ENCODE peak calls at places on chromosomes 13 and 19, in four cellular contexts. A is uterus, X is AG10803, E is heart right ventricle. G is an unnamed sample.

GRCh38 chr13:40109324-40109958 is 454.0 kb downstream of the COG6 start:
- DNase-seq in X (peak), A (peak), E (no peak), G (peak)

GRCh38 chr13:80341771-80342271 is 895 bp upstream of the SPRY2 start:
- DNase-seq in X (no peak), E (peak), A (peak), G (peak)

GRCh38 chr13:41649659-41650058 is 192.3 kb downstream of the RGCC start:
- DNase-seq in A (no peak), X (peak), E (no peak), G (peak)

GRCh38 chr13:59441596-59442280 is 722.0 kb downstream of the DIAPH3 start:
- DNase-seq in E (no peak), X (no peak), A (no peak), G (no peak)

GRCh38 chr19:15123900-15124299 is 16.7 kb downstream of the SYDE1 start:
- DNase-seq in A (no peak), X (peak), E (peak), G (no peak)

GRCh38 chr13:92158335-92158734 is 759.9 kb downstream of the GPC5 start:
- DNase-seq in E (no peak), A (no peak), X (no peak), G (peak)

GRCh38 chr13:31008400-31009115 is 76.1 kb downstream of the TEX26 start:
- DNase-seq in E (no peak), X (no peak), A (no peak), G (peak)

GRCh38 chr19:16366433-16367268 is 42.0 kb downstream of the KLF2 start:
- DNase-seq in E (no peak), A (no peak), X (no peak), G (no peak)

GRCh38 chr19:5057860-5058259 is 88.9 kb downstream of the KDM4B start:
- DNase-seq in X (peak), A (no peak), E (no peak), G (peak)

GRCh38 chr19:12833747-12834417 is 497 bp downstream of the RTBDN start:
- DNase-seq in A (no peak), E (no peak), X (no peak), G (no peak)

GRCh38 chr19:38045554-38046253 is 138.7 kb downstream of the SIPA1L3 start:
- DNase-seq in X (no peak), A (no peak), E (no peak), G (no peak)

GRCh38 chr13:33034897-33035296 is 18.7 kb downstream of the KL start:
- DNase-seq in E (no peak), X (peak), A (no peak), G (no peak)

GRCh38 chr19:45508931-45509691 is 1.8 kb downstream of the VASP start:
- DNase-seq in A (peak), X (peak), E (peak), G (peak)

GRCh38 chr13:97397267-97397666 is 36.7 kb upstream of the RAP2A start:
- DNase-seq in E (no peak), X (no peak), A (no peak), G (no peak)

GRCh38 chr13:38879278-38879677 is 111.4 kb downstream of the STOML3 start:
- DNase-seq in A (no peak), X (no peak), E (no peak), G (peak)

GRCh38 chr13:97946951-97947588 is 6.4 kb upstream of the IPO5 start:
- DNase-seq in X (peak), A (no peak), E (no peak), G (peak)

GRCh38 chr19:3945838-3946237 is 13.0 kb downstream of the NMRK2 start:
- DNase-seq in E (no peak), A (no peak), X (peak), G (no peak)

GRCh38 chr13:31514932-31515331 is 224.4 kb upstream of the RXFP2 start:
- DNase-seq in A (no peak), X (no peak), E (no peak), G (no peak)

GRCh38 chr13:77386880-77387606 is 60.1 kb upstream of the MYCBP2 start:
- DNase-seq in E (no peak), A (no peak), X (peak), G (peak)

GRCh38 chr13:44271915-44272341 is 101.7 kb upstream of the SERP2 start:
- DNase-seq in A (peak), X (peak), E (peak), G (peak)

GRCh38 chr19:56671613-56671994 is at the start of gene ZNF835:
- DNase-seq in X (no peak), E (peak), A (peak), G (peak)

GRCh38 chr19:39817888-39818561 is 15.9 kb downstream of the DYRK1B start:
- DNase-seq in X (no peak), A (no peak), E (no peak), G (no peak)

GRCh38 chr13:31968473-31968872 is 63.1 kb upstream of the FRY start:
- DNase-seq in E (peak), A (peak), X (no peak), G (no peak)

GRCh38 chr13:46288570-46289259 is 77.0 kb downstream of the LRRC63 start:
- DNase-seq in X (peak), A (no peak), E (no peak), G (peak)

GRCh38 chr19:46297700-46298476 is 1.0 kb downstream of the HIF3A start:
- DNase-seq in E (peak), A (peak), X (no peak), G (peak)

GRCh38 chr19:1223018-1223855 is 14.6 kb downstream of the CBARP start:
- DNase-seq in X (peak), A (no peak), E (no peak), G (peak)

GRCh38 chr19:52474351-52475127 is 21.2 kb downstream of the ZNF578 start:
- DNase-seq in A (no peak), X (no peak), E (no peak), G (no peak)

GRCh38 chr19:28393574-28394336 is 819.2 kb downstream of the UQCRFS1 start:
- DNase-seq in E (no peak), X (no peak), A (peak), G (no peak)

GRCh38 chr19:14840206-14840605 is 5.2 kb upstream of the OR7A5 start:
- DNase-seq in A (no peak), X (no peak), E (no peak), G (no peak)

GRCh38 chr19:16026756-16027155 is 49.5 kb upstream of the TPM4 start:
- DNase-seq in E (no peak), A (no peak), X (no peak), G (no peak)

GRCh38 chr19:32287811-32288227 is 57.6 kb upstream of the ZNF507 start:
- DNase-seq in X (peak), E (peak), A (peak), G (peak)

GRCh38 chr13:33405371-33405770 is 119.8 kb upstream of the STARD13 start:
- DNase-seq in X (no peak), E (no peak), A (no peak), G (no peak)

GRCh38 chr13:110616103-110617101 is 1.1 kb downstream of the NAXD start:
- DNase-seq in E (no peak), A (no peak), X (peak), G (peak)

GRCh38 chr13:35763805-35764170 is 287.3 kb upstream of the MAB21L1 start:
- DNase-seq in A (no peak), E (no peak), X (peak), G (no peak)

GRCh38 chr19:4455742-4456565 is 1.6 kb downstream of the UBXN6 start:
- DNase-seq in X (peak), E (peak), A (peak), G (peak)

GRCh38 chr19:18183529-18183928 is 9.5 kb upstream of the MPV17L2 start:
- DNase-seq in E (no peak), A (no peak), X (no peak), G (no peak)

GRCh38 chr19:29667941-29668340 is 2.7 kb downstream of the PLEKHF1 start:
- DNase-seq in A (no peak), E (no peak), X (no peak), G (no peak)

GRCh38 chr19:29665826-29666633 is 769 bp downstream of the PLEKHF1 start:
- DNase-seq in E (peak), A (peak), X (peak), G (no peak)

GRCh38 chr19:29666634-29667389 is 1.6 kb downstream of the PLEKHF1 start:
- DNase-seq in E (peak), A (peak), X (peak), G (peak)

GRCh38 chr19:29668746-29669609 is 3.7 kb downstream of the PLEKHF1 start:
- DNase-seq in A (no peak), E (no peak), X (no peak), G (no peak)

DNA sequence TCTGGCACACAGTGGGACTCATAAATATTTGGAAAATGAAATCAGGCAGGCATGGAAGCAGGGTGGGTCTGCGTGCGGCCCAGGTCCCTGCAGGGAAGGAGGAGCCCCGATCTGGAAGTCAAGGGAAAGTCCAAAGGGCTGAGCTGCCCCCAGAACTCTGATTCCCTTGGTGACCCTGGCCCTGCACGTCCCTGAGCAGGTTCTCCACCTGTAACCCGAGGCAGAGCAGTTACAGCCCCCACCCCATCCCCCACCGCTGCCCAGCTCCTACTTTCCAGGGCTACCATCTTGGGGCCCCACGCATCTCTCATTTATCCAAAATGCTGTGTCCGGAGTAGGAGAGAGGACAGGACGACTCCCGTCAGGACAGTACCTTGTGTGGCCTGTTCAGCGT is 2.1 kb downstream of the PLEKHF1 start:
- DNase-seq in E (no peak), A (no peak), X (no peak), G (no peak)
- H3K4me3 ChIP-seq in E (peak), A (peak), X (peak), G (no peak)

GRCh38 chr13:113914333-113915011 is 50.6 kb upstream of the GAS6 start:
- DNase-seq in A (no peak), E (no peak), X (no peak), G (no peak)

GRCh38 chr13:113916330-113916815 is 52.5 kb upstream of the GAS6 start:
- DNase-seq in E (no peak), X (peak), A (no peak), G (no peak)

GRCh38 chr13:113915786-113916329 is 52.0 kb upstream of the GAS6 start:
- DNase-seq in A (no peak), X (no peak), E (no peak), G (no peak)

GRCh38 chr13:113917096-113917495 is 53.2 kb upstream of the GAS6 start:
- DNase-seq in A (no peak), X (no peak), E (no peak), G (no peak)

DNA sequence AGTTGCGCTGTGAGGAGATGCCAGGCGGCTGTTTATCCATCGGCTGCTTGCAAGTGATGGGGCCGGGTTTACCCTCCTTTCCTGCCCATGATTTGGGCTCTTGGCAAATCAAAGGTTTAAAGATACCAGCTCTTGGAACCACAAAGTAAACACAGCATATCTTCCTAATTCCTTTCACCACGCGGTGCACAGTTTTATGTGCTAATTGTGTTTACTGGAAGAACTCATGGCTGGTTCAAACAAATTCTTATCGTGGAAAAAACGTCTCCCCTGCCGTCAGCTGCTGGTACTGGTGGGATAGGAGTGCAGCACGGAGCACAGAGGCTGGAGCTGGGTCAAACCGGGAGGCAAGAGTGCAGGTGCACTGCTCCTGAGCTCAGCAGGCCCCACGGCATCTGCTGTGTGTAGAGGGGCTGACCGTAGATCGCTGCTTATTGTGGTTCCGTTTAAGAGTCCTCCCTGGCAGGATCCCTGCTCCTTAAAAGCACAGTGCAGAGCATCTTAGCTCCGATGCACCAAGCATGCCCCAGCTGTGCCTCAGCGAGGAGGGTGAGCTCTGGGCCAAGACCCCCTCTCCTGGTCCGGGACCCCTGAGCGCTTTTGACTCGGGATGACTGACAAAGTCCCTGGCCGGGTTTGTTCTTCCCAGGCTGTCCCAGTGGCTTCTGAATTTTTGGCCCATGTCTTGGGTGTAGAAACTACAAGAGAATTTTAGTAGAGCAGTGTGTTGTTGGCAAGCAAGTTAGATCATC is 51.3 kb upstream of the GAS6 start:
- DNase-seq in E (no peak), A (no peak), X (no peak), G (no peak)
- TF ChIP-seq CTCF in E (no peak), A (no peak), X (no peak), G (no peak)

GRCh38 chr19:19538767-19539166 is 702 bp downstream of the CILP2 start:
- DNase-seq in E (no peak), A (no peak), X (no peak), G (no peak)

GRCh38 chr19:19541572-19541971 is 3.5 kb downstream of the CILP2 start:
- DNase-seq in A (no peak), X (no peak), E (no peak), G (no peak)

GRCh38 chr19:19539738-19540703 is 2.0 kb downstream of the CILP2 start:
- DNase-seq in X (peak), A (peak), E (peak), G (peak)

GRCh38 chr19:19542507-19542906 is 4.4 kb downstream of the CILP2 start:
- DNase-seq in A (no peak), E (no peak), X (no peak), G (no peak)

GRCh38 chr19:19540707-19541515 is 2.8 kb downstream of the CILP2 start:
- DNase-seq in A (no peak), E (no peak), X (no peak), G (no peak)
- H3K4me3 ChIP-seq in A (no peak), E (peak), X (peak), G (peak)

GRCh38 chr13:75705908-75706307 is 69.8 kb downstream of the LMO7 start:
- DNase-seq in X (no peak), A (no peak), E (no peak), G (no peak)

GRCh38 chr13:75705395-75705794 is 69.3 kb downstream of the LMO7 start:
- DNase-seq in E (no peak), X (peak), A (no peak), G (peak)

GRCh38 chr13:75703768-75704167 is 67.6 kb downstream of the LMO7 start:
- DNase-seq in X (no peak), A (no peak), E (no peak), G (no peak)

GRCh38 chr13:75704194-75704941 is 68.2 kb downstream of the LMO7 start:
- DNase-seq in A (no peak), E (no peak), X (peak), G (peak)

DNA sequence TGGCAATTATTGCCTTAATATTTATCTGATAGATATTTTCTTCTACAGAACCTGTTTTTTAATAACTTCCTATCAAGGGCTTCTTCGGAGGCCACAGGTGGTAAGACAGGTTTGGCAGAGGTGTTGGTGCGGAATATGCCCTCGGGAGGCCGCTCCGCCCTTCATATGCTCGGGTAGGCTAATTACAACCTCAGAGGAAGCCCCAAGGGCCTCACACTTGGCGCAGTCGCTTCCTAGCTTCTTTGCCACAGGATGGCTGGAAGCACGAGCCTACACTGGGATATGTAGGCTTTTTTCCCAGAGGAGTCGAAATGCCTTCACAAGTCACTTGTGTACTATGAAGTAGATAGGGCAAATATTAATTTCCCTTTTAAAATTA is 68.8 kb downstream of the LMO7 start:
- DNase-seq in E (no peak), X (no peak), A (no peak), G (no peak)
- TF ChIP-seq CTCF in E (no peak), X (no peak), A (no peak), G (no peak)

DNA sequence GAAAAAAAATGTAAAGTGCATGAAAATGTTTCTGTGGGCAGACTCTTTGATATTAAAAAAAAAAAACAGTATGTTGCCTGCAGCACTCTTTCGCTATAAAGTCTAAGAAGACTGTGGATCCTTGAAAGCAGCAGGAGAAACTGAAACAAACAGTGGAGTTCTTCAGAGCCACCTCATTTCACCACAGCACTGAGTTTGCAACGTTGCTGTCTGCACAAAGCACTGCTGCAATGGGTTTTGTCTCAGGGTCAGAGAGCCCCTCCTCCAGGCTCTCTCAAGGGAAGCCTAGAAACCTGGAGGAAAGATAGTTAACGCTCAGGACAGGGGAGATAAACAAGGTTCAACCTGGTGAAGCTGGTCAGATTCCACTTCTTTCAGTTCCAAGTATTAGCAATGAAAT is 248.7 kb downstream of the EFNB2 start:
- DNase-seq in X (no peak), A (no peak), E (no peak), G (no peak)
- H3K4me3 ChIP-seq in X (no peak), A (no peak), E (peak), G (no peak)

GRCh38 chr13:49259586-49259985 is 11.9 kb downstream of the CDADC1 start:
- DNase-seq in E (no peak), X (no peak), A (no peak), G (no peak)

GRCh38 chr13:49253997-49254396 is 6.3 kb downstream of the CDADC1 start:
- DNase-seq in A (no peak), X (no peak), E (no peak), G (no peak)

GRCh38 chr13:49258097-49258796 is 10.5 kb downstream of the CDADC1 start:
- DNase-seq in X (no peak), E (no peak), A (no peak), G (no peak)

GRCh38 chr13:49253310-49253709 is 5.6 kb downstream of the CDADC1 start:
- DNase-seq in E (no peak), X (no peak), A (no peak), G (no peak)

GRCh38 chr13:49256841-49257240 is 9.1 kb downstream of the CDADC1 start:
- DNase-seq in E (no peak), X (peak), A (no peak), G (peak)
- TF ChIP-seq CTCF in E (no peak), X (no peak), A (no peak), G (no peak)

DNA sequence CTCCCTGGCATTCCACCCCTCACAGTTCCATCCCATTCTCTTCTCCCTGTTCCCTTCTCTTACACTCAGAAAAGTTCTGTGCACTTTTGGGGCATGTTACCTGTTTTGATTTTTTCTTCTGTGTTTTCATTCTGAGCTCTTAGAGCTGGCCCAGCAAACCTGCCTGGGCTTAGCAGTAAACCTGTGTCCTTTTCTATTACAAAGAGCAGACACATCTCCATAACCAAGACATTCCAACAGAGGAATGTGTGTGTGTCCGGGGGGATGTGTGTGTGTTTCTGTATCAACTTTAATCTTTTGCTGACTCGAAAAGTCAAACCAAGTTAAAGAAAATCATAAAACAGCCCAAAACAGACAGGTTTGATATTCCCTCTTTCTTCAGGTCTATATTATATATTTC is 49.1 kb upstream of the SOX21 start:
- DNase-seq in E (no peak), X (no peak), A (no peak), G (no peak)
- H3K4me3 ChIP-seq in E (no peak), X (no peak), A (no peak), G (no peak)

G was measured in astrocyte of the spinal cord.